ENCODE peak calls at places on chromosomes 6 and 20, in four cellular contexts. D is SW480; O is stimulated activated CD8-positive, alpha-beta memory T cell treated with anti-CD3 and anti-CD28 coated beads, Interleukin-2, amount 100 ng/mL, for 1 hour; U is NCI-H510A treated with DMSO at 0.1 percent for 48 hours. Q is an unnamed sample.

GRCh38 chr6:145544031-145544430 is 191.3 kb downstream of the EPM2A start:
- DNase-seq in U (no peak), D (peak), O (no peak), Q (no peak)

GRCh38 chr20:6397115-6397514 is 274.3 kb upstream of the FERMT1 start:
- DNase-seq in D (no peak), O (no peak), U (peak), Q (no peak)

GRCh38 chr20:45833030-45833882 is at the start of gene SNX21:
- DNase-seq in D (peak), O (no peak), U (peak), Q (peak)

GRCh38 chr20:3847419-3847940 is 846 bp downstream of the MAVS start:
- DNase-seq in U (no peak), O (no peak), D (no peak), Q (no peak)

GRCh38 chr20:58224097-58224496 is 4.4 kb downstream of the ANKRD60 start:
- DNase-seq in U (no peak), D (peak), O (no peak), Q (no peak)

GRCh38 chr6:31007694-31008093 is 2.6 kb upstream of the MUC22 start:
- DNase-seq in O (no peak), U (no peak), D (peak), Q (no peak)

GRCh38 chr6:43708857-43709653 is 21.5 kb upstream of the MRPS18A start:
- DNase-seq in U (no peak), O (no peak), D (no peak), Q (no peak)

GRCh38 chr6:52595000-52595795 is 18.3 kb upstream of the TRAM2 start:
- DNase-seq in U (peak), O (no peak), D (peak), Q (peak)

GRCh38 chr20:6466065-6466810 is 301.2 kb upstream of the BMP2 start:
- DNase-seq in U (no peak), O (no peak), D (no peak), Q (no peak)

GRCh38 chr20:6582449-6582848 is 185.0 kb upstream of the BMP2 start:
- DNase-seq in D (no peak), U (no peak), O (no peak), Q (no peak)

GRCh38 chr6:145895802-145896201 is 68.4 kb downstream of the SHPRH start:
- DNase-seq in O (no peak), U (no peak), D (no peak), Q (no peak)

GRCh38 chr6:105882833-105883232 is 203.3 kb upstream of the PRDM1 start:
- DNase-seq in U (no peak), D (no peak), O (no peak), Q (no peak)

GRCh38 chr6:90436403-90436802 is 139.8 kb upstream of the BACH2 start:
- DNase-seq in O (no peak), U (no peak), D (peak), Q (no peak)

GRCh38 chr20:49938173-49939163 is 2.3 kb downstream of the RNF114 start:
- DNase-seq in D (no peak), U (no peak), O (no peak), Q (no peak)

GRCh38 chr6:3738381-3739131 is 13.0 kb downstream of the PXDC1 start:
- DNase-seq in U (no peak), D (no peak), O (no peak), Q (no peak)

GRCh38 chr20:57662028-57662312 is 41.7 kb upstream of the ZBP1 start:
- DNase-seq in O (no peak), U (no peak), D (no peak), Q (no peak)

GRCh38 chr6:114108119-114109002 is 137.4 kb upstream of the HDAC2 start:
- DNase-seq in U (peak), O (no peak), D (peak), Q (peak)

GRCh38 chr20:63625771-63626423 is 1.0 kb downstream of the GMEB2 start:
- DNase-seq in U (no peak), D (peak), O (no peak), Q (no peak)

GRCh38 chr6:160079686-160080043 is 42.0 kb upstream of the SLC22A1 start:
- DNase-seq in U (no peak), O (no peak), D (no peak), Q (no peak)

GRCh38 chr6:743320-744096 is 50.6 kb upstream of the EXOC2 start:
- DNase-seq in D (no peak), U (no peak), O (no peak), Q (no peak)